ENCODE peak calls at places on chromosomes 13 and 19, in four cellular contexts. O is cardiac muscle cell, N is A673, W is AG04450. R is an unnamed sample.

GRCh38 chr13:100646030-100646673 is 28.4 kb downstream of the TMTC4 start:
- DNase-seq in N (peak), O (peak), W (no peak), R (no peak)

GRCh38 chr19:15249560-15249874 is 17.3 kb upstream of the EPHX3 start:
- DNase-seq in W (no peak), O (no peak), N (no peak), R (no peak)

GRCh38 chr13:81929988-81930387 is 1589.1 kb upstream of the SPRY2 start:
- DNase-seq in W (no peak), O (peak), N (peak), R (no peak)

GRCh38 chr13:50611117-50611781 is 232.2 kb downstream of the DLEU7 start:
- DNase-seq in W (no peak), N (no peak), O (no peak), R (no peak)

GRCh38 chr19:8615813-8616596 is 5.5 kb upstream of the ADAMTS10 start:
- DNase-seq in W (no peak), O (peak), N (peak), R (peak)

GRCh38 chr13:79457948-79458347 is 23.0 kb upstream of the NDFIP2 start:
- DNase-seq in O (no peak), W (peak), N (no peak), R (no peak)

GRCh38 chr13:48773531-48774275 is 120.0 kb downstream of the CYSLTR2 start:
- DNase-seq in O (no peak), N (no peak), W (no peak), R (no peak)

GRCh38 chr13:24500977-24501376 is 11.6 kb downstream of the PARP4 start:
- DNase-seq in W (no peak), O (no peak), N (no peak), R (no peak)

GRCh38 chr13:67119481-67119883 is 110.7 kb downstream of the PCDH9 start:
- DNase-seq in N (no peak), W (peak), O (no peak), R (no peak)

GRCh38 chr13:41742917-41743552 is 217.9 kb downstream of the VWA8 start:
- DNase-seq in O (no peak), N (no peak), W (no peak), R (no peak)

GRCh38 chr13:43111887-43112400 is 88.6 kb downstream of the DNAJC15 start:
- DNase-seq in W (no peak), O (no peak), N (peak), R (no peak)

GRCh38 chr13:113946409-113947181 is 27.3 kb downstream of the C13orf46 start:
- DNase-seq in N (no peak), O (no peak), W (no peak), R (no peak)

GRCh38 chr19:35095667-35096368 is 19.8 kb upstream of the FXYD3 start:
- DNase-seq in W (no peak), N (no peak), O (no peak), R (no peak)

GRCh38 chr13:39676315-39676876 is 20.9 kb downstream of the COG6 start:
- DNase-seq in O (peak), W (no peak), N (peak), R (peak)

GRCh38 chr13:44919103-44919804 is 70.0 kb downstream of the NUFIP1 start:
- DNase-seq in N (no peak), W (no peak), O (no peak), R (no peak)

GRCh38 chr19:32570081-32570785 is 10.8 kb upstream of the PDCD5 start:
- DNase-seq in O (peak), W (peak), N (peak), R (peak)

GRCh38 chr13:37597477-37597876 is 1.1 kb downstream of the POSTN start:
- DNase-seq in N (no peak), W (no peak), O (no peak), R (no peak)

GRCh38 chr19:36097036-36097435 is 13.9 kb upstream of the OVOL3 start:
- DNase-seq in N (no peak), O (no peak), W (no peak), R (no peak)

GRCh38 chr13:81442904-81443303 is 1102.0 kb upstream of the SPRY2 start:
- DNase-seq in O (no peak), W (no peak), N (no peak), R (no peak)

GRCh38 chr19:38728752-38729541 is 15.3 kb downstream of the CAPN12 start:
- DNase-seq in W (no peak), N (no peak), O (no peak), R (no peak)

GRCh38 chr19:40561947-40562346 is 14.7 kb upstream of the SHKBP1 start:
- DNase-seq in W (no peak), O (no peak), N (no peak), R (no peak)

GRCh38 chr19:6264803-6265202 is 15.0 kb downstream of the MLLT1 start:
- DNase-seq in N (no peak), W (no peak), O (no peak), R (no peak)

GRCh38 chr13:98626298-98626940 is 49.5 kb upstream of the STK24 start:
- DNase-seq in N (peak), W (no peak), O (no peak), R (no peak)

DNA sequence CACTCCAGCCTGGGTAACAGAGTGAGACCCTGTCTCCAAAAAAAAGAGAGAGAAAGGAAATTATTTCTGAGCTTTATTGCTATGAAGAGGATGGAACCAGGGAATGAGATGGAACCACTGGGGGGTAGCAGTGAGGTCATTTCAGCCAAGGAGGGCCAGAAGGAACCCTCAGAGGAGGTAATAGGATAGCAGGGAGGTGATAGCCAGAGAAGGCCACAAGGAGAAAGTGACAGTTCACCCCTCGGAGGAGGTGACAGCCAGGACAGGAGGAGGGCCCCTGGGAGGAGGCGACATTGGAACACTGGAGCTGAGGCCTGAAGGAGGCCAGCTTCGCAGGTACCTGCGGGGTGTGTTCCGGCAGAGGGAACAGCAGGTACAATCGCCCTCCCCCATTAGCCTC is 695 bp upstream of the PGPEP1 start:
- DNase-seq in N (no peak), W (no peak), O (no peak), R (peak)
- TF ChIP-seq CTCF in N (peak), W (peak), O (peak), R (peak)

DNA sequence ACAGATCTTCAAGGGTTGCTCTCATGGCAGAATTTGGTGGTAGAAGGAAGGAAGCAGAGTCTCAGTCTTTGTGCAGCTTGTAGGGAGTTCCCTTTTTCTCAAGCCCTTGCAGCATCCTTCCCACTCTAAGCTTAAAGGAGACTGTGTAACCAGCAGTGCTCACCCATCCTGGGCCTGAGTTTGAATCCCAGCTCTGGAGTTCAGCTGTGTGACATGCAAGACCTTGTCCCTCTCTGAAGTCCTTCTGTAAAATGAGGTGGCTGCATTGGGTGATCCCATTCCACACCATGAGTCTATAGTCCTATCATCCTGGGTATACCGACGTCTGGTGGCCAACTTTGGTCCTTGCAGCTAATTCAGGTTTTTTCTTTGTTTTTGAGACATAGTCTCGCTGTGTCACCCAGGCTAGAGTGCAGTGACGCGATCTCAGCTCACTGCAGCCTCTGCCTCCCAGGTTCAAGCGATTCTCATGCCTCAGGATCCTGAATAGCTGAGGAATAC is 9.8 kb downstream of the SIGLEC10 start:
- DNase-seq in W (no peak), O (peak), N (no peak), R (no peak)
- TF ChIP-seq CTCF in W (peak), O (peak), N (peak), R (peak)

GRCh38 chr19:31171936-31172335 is 177.3 kb downstream of the TSHZ3 start:
- DNase-seq in W (no peak), N (no peak), O (no peak), R (no peak)
- TF ChIP-seq CTCF in W (no peak), N (no peak), O (no peak), R (no peak)

GRCh38 chr19:22882797-22883196 is 50.7 kb downstream of the ZNF723 start:
- DNase-seq in O (no peak), W (no peak), N (peak), R (no peak)
- TF ChIP-seq CTCF in O (no peak), W (no peak), N (peak), R (peak)

GRCh38 chr13:20869540-20869939 is 33.0 kb downstream of the XPO4 start:
- DNase-seq in W (no peak), N (peak), O (no peak), R (no peak)
- TF ChIP-seq CTCF in W (peak), N (peak), O (peak), R (no peak)

R was measured in GM13977.